ENCODE peak calls at places on chromosomes 5 and 9, in seven cellular contexts. One of them, this sample, is unnamed.

GRCh38 chr9:113771199-113771598 is 104.9 kb upstream of the ZNF618 start:
- DNase-seq in ovary: no peak
- DNase-seq in right cardiac atrium: no peak
- DNase-seq in activated CD4-positive, alpha-beta T cell treated with anti-CD3 and anti-CD28 coated beads, Interleukin-2, amount 10 ng/mL, durations not matched to agents 7 days and 5 days: no peak
- DNase-seq in midbrain: no peak
- DNase-seq in heart left ventricle: no peak
- DNase-seq in adipocyte: no peak
- DNase-seq in this sample: no peak

GRCh38 chr5:95817430-95817829 is 5.1 kb downstream of the GLRX start:
- DNase-seq in ovary: no peak
- DNase-seq in right cardiac atrium: no peak
- DNase-seq in activated CD4-positive, alpha-beta T cell treated with anti-CD3 and anti-CD28 coated beads, Interleukin-2, amount 10 ng/mL, durations not matched to agents 7 days and 5 days: no peak
- DNase-seq in midbrain: no peak
- DNase-seq in heart left ventricle: no peak
- DNase-seq in adipocyte: no peak
- DNase-seq in this sample: peak; percentile 25

GRCh38 chr5:107964722-107965121 is 294.0 kb upstream of the EFNA5 start:
- DNase-seq in ovary: no peak
- DNase-seq in right cardiac atrium: no peak
- DNase-seq in activated CD4-positive, alpha-beta T cell treated with anti-CD3 and anti-CD28 coated beads, Interleukin-2, amount 10 ng/mL, durations not matched to agents 7 days and 5 days: no peak
- DNase-seq in midbrain: no peak
- DNase-seq in heart left ventricle: no peak
- DNase-seq in adipocyte: no peak
- DNase-seq in this sample: no peak

GRCh38 chr9:69325409-69326212 is 596 bp downstream of the ENTREP1 start:
- DNase-seq in ovary: peak; percentile 41
- DNase-seq in right cardiac atrium: peak; percentile 55
- DNase-seq in activated CD4-positive, alpha-beta T cell treated with anti-CD3 and anti-CD28 coated beads, Interleukin-2, amount 10 ng/mL, durations not matched to agents 7 days and 5 days: no peak
- DNase-seq in midbrain: no peak
- DNase-seq in heart left ventricle: peak; percentile 66
- DNase-seq in adipocyte: peak; percentile 21
- DNase-seq in this sample: no peak

GRCh38 chr5:88768411-88768810 is 114.6 kb downstream of the MEF2C start:
- DNase-seq in ovary: no peak
- DNase-seq in right cardiac atrium: no peak
- DNase-seq in activated CD4-positive, alpha-beta T cell treated with anti-CD3 and anti-CD28 coated beads, Interleukin-2, amount 10 ng/mL, durations not matched to agents 7 days and 5 days: no peak
- DNase-seq in midbrain: no peak
- DNase-seq in heart left ventricle: no peak
- DNase-seq in adipocyte: no peak
- DNase-seq in this sample: no peak

GRCh38 chr5:172748341-172748843 is 22.6 kb downstream of the DUSP1 start:
- DNase-seq in ovary: peak; percentile 45
- DNase-seq in right cardiac atrium: peak; percentile 94
- DNase-seq in activated CD4-positive, alpha-beta T cell treated with anti-CD3 and anti-CD28 coated beads, Interleukin-2, amount 10 ng/mL, durations not matched to agents 7 days and 5 days: no peak
- DNase-seq in midbrain: no peak
- DNase-seq in heart left ventricle: peak; percentile 93
- DNase-seq in adipocyte: no peak
- DNase-seq in this sample: no peak

GRCh38 chr9:101427957-101428655 is 7.5 kb downstream of the ALDOB start:
- DNase-seq in ovary: no peak
- DNase-seq in right cardiac atrium: no peak
- DNase-seq in activated CD4-positive, alpha-beta T cell treated with anti-CD3 and anti-CD28 coated beads, Interleukin-2, amount 10 ng/mL, durations not matched to agents 7 days and 5 days: no peak
- DNase-seq in midbrain: no peak
- DNase-seq in heart left ventricle: no peak
- DNase-seq in adipocyte: no peak
- DNase-seq in this sample: no peak

GRCh38 chr9:96317335-96317980 is 15.5 kb upstream of the HSD17B3 start:
- DNase-seq in ovary: peak; percentile 33
- DNase-seq in right cardiac atrium: peak; percentile 84
- DNase-seq in activated CD4-positive, alpha-beta T cell treated with anti-CD3 and anti-CD28 coated beads, Interleukin-2, amount 10 ng/mL, durations not matched to agents 7 days and 5 days: peak; percentile 51
- DNase-seq in midbrain: peak; percentile 63
- DNase-seq in heart left ventricle: no peak
- DNase-seq in adipocyte: peak; percentile 80
- DNase-seq in this sample: peak; percentile 47

GRCh38 chr9:13705356-13705755 is 425.9 kb upstream of the MPDZ start:
- DNase-seq in ovary: no peak
- DNase-seq in right cardiac atrium: no peak
- DNase-seq in activated CD4-positive, alpha-beta T cell treated with anti-CD3 and anti-CD28 coated beads, Interleukin-2, amount 10 ng/mL, durations not matched to agents 7 days and 5 days: no peak
- DNase-seq in midbrain: no peak
- DNase-seq in heart left ventricle: no peak
- DNase-seq in adipocyte: no peak
- DNase-seq in this sample: no peak

GRCh38 chr9:136481558-136481957 is 1.3 kb downstream of the SEC16A start:
- DNase-seq in ovary: no peak
- DNase-seq in right cardiac atrium: peak; percentile 34
- DNase-seq in activated CD4-positive, alpha-beta T cell treated with anti-CD3 and anti-CD28 coated beads, Interleukin-2, amount 10 ng/mL, durations not matched to agents 7 days and 5 days: peak; percentile 14
- DNase-seq in midbrain: no peak
- DNase-seq in heart left ventricle: no peak
- DNase-seq in adipocyte: peak; percentile 8
- DNase-seq in this sample: no peak

GRCh38 chr9:71233646-71234045 is 112.2 kb upstream of the TRPM3 start:
- DNase-seq in ovary: no peak
- DNase-seq in right cardiac atrium: no peak
- DNase-seq in activated CD4-positive, alpha-beta T cell treated with anti-CD3 and anti-CD28 coated beads, Interleukin-2, amount 10 ng/mL, durations not matched to agents 7 days and 5 days: no peak
- DNase-seq in midbrain: peak; percentile 19
- DNase-seq in heart left ventricle: no peak
- DNase-seq in adipocyte: no peak
- DNase-seq in this sample: no peak

GRCh38 chr5:6454628-6455053 is 6.0 kb downstream of the UBE2QL1 start:
- DNase-seq in ovary: no peak
- DNase-seq in right cardiac atrium: peak; percentile 62
- DNase-seq in activated CD4-positive, alpha-beta T cell treated with anti-CD3 and anti-CD28 coated beads, Interleukin-2, amount 10 ng/mL, durations not matched to agents 7 days and 5 days: no peak
- DNase-seq in midbrain: no peak
- DNase-seq in heart left ventricle: no peak
- DNase-seq in adipocyte: no peak
- DNase-seq in this sample: no peak

GRCh38 chr5:90921428-90921973 is 362.9 kb downstream of the ADGRV1 start:
- DNase-seq in ovary: no peak
- DNase-seq in right cardiac atrium: no peak
- DNase-seq in activated CD4-positive, alpha-beta T cell treated with anti-CD3 and anti-CD28 coated beads, Interleukin-2, amount 10 ng/mL, durations not matched to agents 7 days and 5 days: no peak
- DNase-seq in midbrain: no peak
- DNase-seq in heart left ventricle: no peak
- DNase-seq in adipocyte: peak; percentile 19
- DNase-seq in this sample: no peak

GRCh38 chr9:117714282-117714681 is 10.1 kb downstream of the TLR4 start:
- DNase-seq in ovary: no peak
- DNase-seq in right cardiac atrium: no peak
- DNase-seq in activated CD4-positive, alpha-beta T cell treated with anti-CD3 and anti-CD28 coated beads, Interleukin-2, amount 10 ng/mL, durations not matched to agents 7 days and 5 days: peak; percentile 7
- DNase-seq in midbrain: no peak
- DNase-seq in heart left ventricle: no peak
- DNase-seq in adipocyte: no peak
- DNase-seq in this sample: no peak

GRCh38 chr9:114131808-114132549 is 23.4 kb upstream of the COL27A1 start:
- DNase-seq in ovary: no peak
- DNase-seq in right cardiac atrium: peak; percentile 62
- DNase-seq in activated CD4-positive, alpha-beta T cell treated with anti-CD3 and anti-CD28 coated beads, Interleukin-2, amount 10 ng/mL, durations not matched to agents 7 days and 5 days: no peak
- DNase-seq in midbrain: no peak
- DNase-seq in heart left ventricle: no peak
- DNase-seq in adipocyte: no peak
- DNase-seq in this sample: no peak

GRCh38 chr5:153237671-153238332 is 252.7 kb upstream of the GRIA1 start:
- DNase-seq in ovary: no peak
- DNase-seq in right cardiac atrium: no peak
- DNase-seq in activated CD4-positive, alpha-beta T cell treated with anti-CD3 and anti-CD28 coated beads, Interleukin-2, amount 10 ng/mL, durations not matched to agents 7 days and 5 days: no peak
- DNase-seq in midbrain: no peak
- DNase-seq in heart left ventricle: no peak
- DNase-seq in adipocyte: no peak
- DNase-seq in this sample: no peak

This sample was measured in stimulated activated CD4-positive, alpha-beta T cell treated with anti-CD3 and anti-CD28 coated beads, Interleukin-12 subunit alpha, Interleukin-12 subunit beta, amount 100 ng/mL, for 4 hours.